ENCODE peak calls at places on chromosomes 1 and 21, in five cellular contexts. One of them, this sample, is unnamed.

GRCh38 chr1:20787100-20787774 is at the start of gene HP1BP3:
- DNase-seq in naive B cell: peak; percentile 90
- DNase-seq in posterior cingulate gyrus: peak; percentile 65
- DNase-seq in neural crest cell: peak; percentile 71
- DNase-seq in non-pigmented ciliary epithelial cell: no peak
- DNase-seq in this sample: peak; percentile 77

GRCh38 chr21:40797881-40798280 is 49.1 kb downstream of the DSCAM start:
- DNase-seq in naive B cell: no peak
- DNase-seq in neural crest cell: no peak
- DNase-seq in posterior cingulate gyrus: no peak
- DNase-seq in non-pigmented ciliary epithelial cell: no peak
- DNase-seq in this sample: no peak

GRCh38 chr1:17207046-17207445 is 2.1 kb downstream of the PADI1 start:
- DNase-seq in naive B cell: peak; percentile 42
- DNase-seq in non-pigmented ciliary epithelial cell: no peak
- DNase-seq in neural crest cell: no peak
- DNase-seq in posterior cingulate gyrus: peak; percentile 44
- DNase-seq in this sample: peak; percentile 49

GRCh38 chr1:218674280-218674773 is 329.2 kb downstream of the TGFB2 start:
- DNase-seq in non-pigmented ciliary epithelial cell: peak; percentile 98
- DNase-seq in neural crest cell: peak; percentile 21
- DNase-seq in naive B cell: no peak
- DNase-seq in posterior cingulate gyrus: no peak
- DNase-seq in this sample: peak; percentile 14

GRCh38 chr1:69569281-69569970 is 1.7 kb downstream of the LRRC7 start:
- DNase-seq in posterior cingulate gyrus: no peak
- DNase-seq in neural crest cell: peak; percentile 9
- DNase-seq in non-pigmented ciliary epithelial cell: no peak
- DNase-seq in naive B cell: no peak
- DNase-seq in this sample: no peak

GRCh38 chr1:241770115-241770514 is 77.9 kb upstream of the EXO1 start:
- DNase-seq in posterior cingulate gyrus: no peak
- DNase-seq in naive B cell: no peak
- DNase-seq in neural crest cell: no peak
- DNase-seq in non-pigmented ciliary epithelial cell: no peak
- DNase-seq in this sample: no peak

GRCh38 chr1:53506355-53507050 is 47.3 kb downstream of the DMRTB1 start:
- DNase-seq in non-pigmented ciliary epithelial cell: no peak
- DNase-seq in posterior cingulate gyrus: no peak
- DNase-seq in neural crest cell: no peak
- DNase-seq in naive B cell: no peak
- DNase-seq in this sample: no peak

GRCh38 chr1:75125161-75125681 is 9.0 kb upstream of the LHX8 start:
- DNase-seq in non-pigmented ciliary epithelial cell: no peak
- DNase-seq in naive B cell: no peak
- DNase-seq in neural crest cell: no peak
- DNase-seq in posterior cingulate gyrus: no peak
- DNase-seq in this sample: no peak

GRCh38 chr1:151198254-151199127 is at the start of gene PIP5K1A:
- DNase-seq in neural crest cell: peak; percentile 100
- DNase-seq in naive B cell: peak; percentile 96
- DNase-seq in non-pigmented ciliary epithelial cell: peak; percentile 91
- DNase-seq in posterior cingulate gyrus: peak; percentile 99
- DNase-seq in this sample: peak; percentile 100

This sample was measured in adrenal gland.